ENCODE peak calls at places on chromosomes 13 and 19, in seven cellular contexts. D is lung, M is gastrocnemius medialis, Z is hepatocyte, N is lower leg skin, P is AG04450, J is SJSA1. Y is an unnamed sample.

GRCh38 chr13:29583073-29583785 is 12.3 kb downstream of the SLC7A1 start:
- DNase-seq in D (no peak), M (no peak), Z (no peak), N (no peak), P (no peak), J (peak; percentile 76), Y (no peak)

GRCh38 chr19:45640849-45641273 is 1.7 kb upstream of the EML2 start:
- DNase-seq in D (peak; percentile 62), M (no peak), Z (peak; percentile 31), N (peak; percentile 91), P (no peak), J (no peak), Y (no peak)

GRCh38 chr19:3655402-3656072 is 28.9 kb upstream of the CACTIN start:
- DNase-seq in D (no peak), M (no peak), Z (peak; percentile 76), N (no peak), P (peak; percentile 87), J (peak; percentile 95), Y (peak; percentile 62)

GRCh38 chr19:31676271-31677004 is 327.2 kb upstream of the TSHZ3 start:
- DNase-seq in D (no peak), M (no peak), Z (peak; percentile 13), N (no peak), P (no peak), J (no peak), Y (no peak)

GRCh38 chr19:41031926-41032325 is 40.8 kb downstream of the CYP2B6 start:
- DNase-seq in D (no peak), M (no peak), Z (peak; percentile 24), N (no peak), P (no peak), J (no peak), Y (no peak)

GRCh38 chr13:43786766-43787517 is at the start of gene ENOX1:
- DNase-seq in D (no peak), M (peak; percentile 39), Z (peak; percentile 89), N (peak; percentile 85), P (peak; percentile 49), J (peak; percentile 63), Y (peak; percentile 60)

GRCh38 chr13:29429496-29429895 is 166.0 kb downstream of the SLC7A1 start:
- DNase-seq in D (no peak), M (no peak), Z (no peak), N (no peak), P (no peak), J (no peak), Y (no peak)

GRCh38 chr13:80048802-80049201 is 292.1 kb downstream of the SPRY2 start:
- DNase-seq in D (peak; percentile 74), M (peak; percentile 90), Z (peak; percentile 75), N (peak; percentile 96), P (peak; percentile 84), J (peak; percentile 99), Y (peak; percentile 77)

GRCh38 chr13:112066624-112067004 is 335 bp upstream of the SOX1 start:
- DNase-seq in D (no peak), M (no peak), Z (peak; percentile 47), N (peak; percentile 82), P (no peak), J (no peak), Y (no peak)

GRCh38 chr13:45040626-45041025 is 51.3 kb downstream of the GPALPP1 start:
- DNase-seq in D (no peak), M (no peak), Z (no peak), N (no peak), P (no peak), J (peak; percentile 57), Y (no peak)

GRCh38 chr19:4911314-4911713 is 2.0 kb downstream of the UHRF1 start:
- DNase-seq in D (no peak), M (no peak), Z (no peak), N (no peak), P (no peak), J (no peak), Y (no peak)
- H3K4me3 ChIP-seq in D (no peak overlapping the region), M (peak overlapping the region; percentile 69), Z (no peak overlapping the region), N (no peak overlapping the region), P (peak overlapping the region; percentile 67), J (peak overlapping the region; percentile 92), Y (peak overlapping the region; percentile 20)

GRCh38 chr19:16369664-16370576 is 45.3 kb downstream of the KLF2 start:
- DNase-seq in D (no peak), M (no peak), Z (no peak), N (no peak), P (no peak), J (no peak), Y (no peak)

GRCh38 chr19:16372065-16372915 is 47.7 kb downstream of the KLF2 start:
- DNase-seq in D (no peak), M (no peak), Z (no peak), N (no peak), P (no peak), J (peak; percentile 74), Y (no peak)

GRCh38 chr19:16371540-16371986 is 46.9 kb downstream of the KLF2 start:
- DNase-seq in D (peak; percentile 45), M (no peak), Z (no peak), N (peak; percentile 94), P (no peak), J (peak; percentile 83), Y (no peak)

GRCh38 chr19:16369306-16369663 is 44.7 kb downstream of the KLF2 start:
- DNase-seq in D (no peak), M (no peak), Z (no peak), N (no peak), P (no peak), J (no peak), Y (no peak)

DNA sequence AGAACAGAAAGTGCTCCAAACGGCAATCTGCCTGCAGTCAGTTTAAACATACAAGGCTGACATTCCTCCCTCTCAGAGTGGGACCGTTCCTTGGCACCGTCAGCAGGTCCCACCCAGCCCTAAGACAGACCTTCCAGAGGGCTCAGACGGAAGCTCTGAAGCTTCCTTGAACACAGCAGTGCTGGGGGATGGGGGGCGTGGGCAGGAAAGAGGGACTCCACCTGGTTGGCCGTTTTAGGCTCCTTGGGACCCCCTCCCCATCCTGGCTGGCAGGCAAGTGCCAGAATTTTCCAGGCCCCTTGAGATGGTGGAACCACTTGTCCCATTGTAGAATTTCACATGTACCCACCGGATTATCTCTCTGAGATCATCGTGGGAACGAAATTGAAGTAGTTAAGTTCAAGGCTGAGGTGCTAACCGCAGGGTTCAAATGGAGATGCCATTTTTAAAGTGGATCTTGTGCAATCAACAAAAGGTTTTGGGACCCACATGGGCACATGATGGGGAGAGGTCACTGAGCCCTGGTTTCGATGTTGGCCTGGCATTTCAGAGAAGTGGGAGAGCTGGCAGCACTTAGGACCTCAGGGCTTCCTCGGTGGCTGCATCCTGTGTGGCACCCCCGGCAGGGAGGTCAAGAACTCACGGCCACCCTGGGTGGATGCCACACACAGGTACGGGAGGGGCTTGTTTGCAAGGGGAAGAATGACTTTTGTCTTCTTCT is 46.2 kb downstream of the KLF2 start:
- DNase-seq in D (no peak), M (no peak), Z (no peak), N (no peak), P (no peak), J (peak; percentile 93), Y (no peak)
- H3K4me3 ChIP-seq in D (no peak overlapping the region), M (no peak overlapping the region), Z (no peak overlapping the region), N (no peak overlapping the region), P (no peak overlapping the region), J (no peak overlapping the region), Y (no peak overlapping the region)

GRCh38 chr13:113393572-113394503 is 29.9 kb upstream of the GRTP1 start:
- DNase-seq in D (peak; percentile 77), M (peak; percentile 75), Z (peak; percentile 92), N (peak; percentile 94), P (peak; percentile 37), J (peak; percentile 73), Y (peak; percentile 71)
- H3K4me3 ChIP-seq in D (peak overlapping the region; percentile 74), M (peak overlapping the region; percentile 71), Z (peak overlapping the region; percentile 99), N (peak overlapping the region; percentile 45), P (peak overlapping the region; percentile 79), J (peak overlapping the region; percentile 60), Y (peak overlapping the region; percentile 28)

DNA sequence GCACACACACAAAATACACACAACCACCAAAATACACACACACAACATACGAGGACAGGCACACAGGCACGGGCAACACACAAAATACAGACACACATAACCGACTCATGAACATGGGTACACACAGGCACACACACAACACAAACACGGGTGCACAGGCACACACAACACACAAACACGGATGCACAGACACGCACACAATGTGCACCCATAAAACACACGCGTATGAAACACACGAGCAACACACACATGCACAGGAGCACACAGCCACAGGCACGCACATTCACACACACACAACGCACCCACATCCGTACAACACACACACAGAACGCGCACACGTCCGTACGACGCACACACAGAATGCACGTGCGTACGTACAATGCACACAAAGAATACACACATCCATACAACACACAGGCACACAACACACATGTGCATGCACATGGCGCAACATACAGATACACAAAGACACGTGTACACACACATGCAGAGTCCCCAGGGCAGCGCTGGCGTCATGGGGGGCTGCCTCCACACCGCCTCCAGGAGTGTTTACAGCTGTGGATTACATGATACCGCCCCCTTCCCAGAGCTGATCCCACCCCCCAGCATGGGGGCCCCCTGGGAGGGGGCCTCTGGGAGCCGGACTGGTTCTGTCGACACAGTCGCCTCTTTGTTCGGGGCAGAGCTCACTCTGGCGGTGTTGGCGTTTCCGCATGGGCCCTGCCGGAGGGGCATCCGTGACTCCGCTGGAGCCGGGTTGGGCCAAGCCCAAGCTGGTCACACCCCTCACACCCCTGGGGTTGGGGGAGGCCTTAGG is 2.9 kb downstream of the SBNO2 start:
- DNase-seq in D (no peak), M (no peak), Z (no peak), N (peak; percentile 88), P (no peak), J (no peak), Y (no peak)
- H3K4me3 ChIP-seq in D (no peak overlapping the region), M (no peak overlapping the region), Z (no peak overlapping the region), N (no peak overlapping the region), P (peak overlapping the region; percentile 92), J (no peak overlapping the region), Y (no peak overlapping the region)

DNA sequence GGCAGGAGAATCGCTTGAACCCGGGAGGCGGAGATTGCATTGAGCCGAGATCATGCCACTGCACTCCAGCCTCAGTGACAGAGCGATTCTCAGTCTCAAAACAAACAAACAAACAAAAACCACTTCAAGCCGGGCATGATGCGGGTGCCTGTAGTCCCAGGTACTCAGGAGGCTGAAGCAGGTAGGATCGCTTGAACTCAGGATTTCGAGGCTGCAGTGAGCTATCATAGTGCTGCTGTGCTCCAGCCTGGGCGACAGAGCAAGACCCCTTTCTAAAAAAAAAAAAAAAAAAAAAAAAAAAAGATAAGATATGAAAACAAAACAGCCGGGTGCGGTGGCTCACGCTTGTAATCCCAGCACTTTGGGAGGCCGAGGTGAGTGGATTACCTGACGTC is 12.9 kb downstream of the PPP1R14A start:
- DNase-seq in D (no peak), M (no peak), Z (no peak), N (no peak), P (no peak), J (no peak), Y (no peak)
- H3K4me3 ChIP-seq in D (no peak overlapping the region), M (peak overlapping the region; percentile 34), Z (no peak overlapping the region), N (no peak overlapping the region), P (no peak overlapping the region), J (peak overlapping the region; percentile 21), Y (no peak overlapping the region)

Y was measured in uterus.